ENCODE peak calls at places on chromosomes 1 and 21, in five cellular contexts. One of them, this sample, is unnamed.
A peak's percentile ranks its signal among the peaks of the same experiment; 100 is the strongest.

GRCh38 chr1:71252900-71253299 is 172.1 kb upstream of the ZRANB2 start:
- DNase-seq in adrenal gland: no peak
- DNase-seq in CD4-positive, CD25-positive, alpha-beta regulatory T cell: no peak
- DNase-seq in brain microvascular endothelial cell: no peak
- DNase-seq in heart right ventricle: no peak
- DNase-seq in this sample: no peak

GRCh38 chr1:113390871-113391642 is 742 bp downstream of the MAGI3 start:
- DNase-seq in adrenal gland: peak; percentile 40
- DNase-seq in CD4-positive, CD25-positive, alpha-beta regulatory T cell: peak; percentile 39
- DNase-seq in brain microvascular endothelial cell: no peak
- DNase-seq in heart right ventricle: peak; percentile 28
- DNase-seq in this sample: peak; percentile 78

GRCh38 chr1:193697105-193697762 is 510.8 kb upstream of the B3GALT2 start:
- DNase-seq in adrenal gland: peak; percentile 16
- DNase-seq in CD4-positive, CD25-positive, alpha-beta regulatory T cell: no peak
- DNase-seq in brain microvascular endothelial cell: no peak
- DNase-seq in heart right ventricle: no peak
- DNase-seq in this sample: no peak

GRCh38 chr1:54018635-54019034 is 649 bp upstream of the LDLRAD1 start:
- DNase-seq in adrenal gland: no peak
- DNase-seq in CD4-positive, CD25-positive, alpha-beta regulatory T cell: no peak
- DNase-seq in brain microvascular endothelial cell: no peak
- DNase-seq in heart right ventricle: no peak
- DNase-seq in this sample: no peak

GRCh38 chr1:15459771-15460719 is 3.5 kb downstream of the CELA2A start:
- DNase-seq in adrenal gland: no peak
- DNase-seq in CD4-positive, CD25-positive, alpha-beta regulatory T cell: no peak
- DNase-seq in brain microvascular endothelial cell: no peak
- DNase-seq in heart right ventricle: no peak
- DNase-seq in this sample: peak; percentile 27

GRCh38 chr1:112074711-112075110 is 85.2 kb upstream of the KCND3 start:
- DNase-seq in adrenal gland: no peak
- DNase-seq in CD4-positive, CD25-positive, alpha-beta regulatory T cell: no peak
- DNase-seq in brain microvascular endothelial cell: no peak
- DNase-seq in heart right ventricle: no peak
- DNase-seq in this sample: no peak

GRCh38 chr1:172811698-172812097 is 152.8 kb downstream of the FASLG start:
- DNase-seq in adrenal gland: no peak
- DNase-seq in CD4-positive, CD25-positive, alpha-beta regulatory T cell: no peak
- DNase-seq in brain microvascular endothelial cell: no peak
- DNase-seq in heart right ventricle: no peak
- DNase-seq in this sample: no peak

GRCh38 chr1:206912445-206913095 is 9.2 kb downstream of the FCMR start:
- DNase-seq in adrenal gland: peak; percentile 69
- DNase-seq in CD4-positive, CD25-positive, alpha-beta regulatory T cell: peak; percentile 69
- DNase-seq in brain microvascular endothelial cell: peak; percentile 79
- DNase-seq in heart right ventricle: peak; percentile 76
- DNase-seq in this sample: peak; percentile 83

GRCh38 chr1:107480548-107480947 is 339.7 kb downstream of the NTNG1 start:
- DNase-seq in adrenal gland: no peak
- DNase-seq in CD4-positive, CD25-positive, alpha-beta regulatory T cell: no peak
- DNase-seq in brain microvascular endothelial cell: no peak
- DNase-seq in heart right ventricle: no peak
- DNase-seq in this sample: no peak

GRCh38 chr1:31577515-31578191 is 1.3 kb downstream of the TINAGL1 start:
- DNase-seq in adrenal gland: no peak
- DNase-seq in CD4-positive, CD25-positive, alpha-beta regulatory T cell: no peak
- DNase-seq in brain microvascular endothelial cell: no peak
- DNase-seq in heart right ventricle: no peak
- DNase-seq in this sample: peak; percentile 67

GRCh38 chr1:64675718-64676345 is 69.0 kb upstream of the RAVER2 start:
- DNase-seq in adrenal gland: no peak
- DNase-seq in CD4-positive, CD25-positive, alpha-beta regulatory T cell: no peak
- DNase-seq in brain microvascular endothelial cell: no peak
- DNase-seq in heart right ventricle: no peak
- DNase-seq in this sample: peak; percentile 32

GRCh38 chr1:40932004-40932403 is 47.5 kb upstream of the CTPS1 start:
- DNase-seq in adrenal gland: no peak
- DNase-seq in CD4-positive, CD25-positive, alpha-beta regulatory T cell: no peak
- DNase-seq in brain microvascular endothelial cell: no peak
- DNase-seq in heart right ventricle: peak; percentile 12
- DNase-seq in this sample: no peak

GRCh38 chr1:63969461-63969893 is 195.7 kb downstream of the ROR1 start:
- DNase-seq in adrenal gland: no peak
- DNase-seq in CD4-positive, CD25-positive, alpha-beta regulatory T cell: no peak
- DNase-seq in brain microvascular endothelial cell: no peak
- DNase-seq in heart right ventricle: no peak
- DNase-seq in this sample: no peak

GRCh38 chr21:45934570-45934969 is 47.0 kb upstream of the COL6A1 start:
- DNase-seq in adrenal gland: no peak
- DNase-seq in CD4-positive, CD25-positive, alpha-beta regulatory T cell: no peak
- DNase-seq in brain microvascular endothelial cell: no peak
- DNase-seq in heart right ventricle: no peak
- DNase-seq in this sample: no peak

GRCh38 chr1:27635410-27636142 is 591 bp upstream of the FGR start:
- DNase-seq in adrenal gland: no peak
- DNase-seq in CD4-positive, CD25-positive, alpha-beta regulatory T cell: no peak
- DNase-seq in brain microvascular endothelial cell: no peak
- DNase-seq in heart right ventricle: no peak
- DNase-seq in this sample: no peak

GRCh38 chr1:68218485-68218884 is 13.8 kb downstream of the WLS start:
- DNase-seq in adrenal gland: no peak
- DNase-seq in CD4-positive, CD25-positive, alpha-beta regulatory T cell: no peak
- DNase-seq in brain microvascular endothelial cell: no peak
- DNase-seq in heart right ventricle: no peak
- DNase-seq in this sample: no peak

GRCh38 chr1:201000391-201000790 is 23.1 kb downstream of the KIF21B start:
- DNase-seq in adrenal gland: no peak
- DNase-seq in CD4-positive, CD25-positive, alpha-beta regulatory T cell: no peak
- DNase-seq in brain microvascular endothelial cell: no peak
- DNase-seq in heart right ventricle: no peak
- DNase-seq in this sample: no peak

GRCh38 chr1:183279835-183280234 is 93.8 kb downstream of the LAMC2 start:
- DNase-seq in adrenal gland: peak; percentile 62
- DNase-seq in CD4-positive, CD25-positive, alpha-beta regulatory T cell: no peak
- DNase-seq in brain microvascular endothelial cell: peak; percentile 87
- DNase-seq in heart right ventricle: no peak
- DNase-seq in this sample: no peak

GRCh38 chr1:80457409-80457808 is 1343.3 kb upstream of the ADGRL2 start:
- DNase-seq in adrenal gland: no peak
- DNase-seq in CD4-positive, CD25-positive, alpha-beta regulatory T cell: no peak
- DNase-seq in brain microvascular endothelial cell: no peak
- DNase-seq in heart right ventricle: no peak
- DNase-seq in this sample: no peak

GRCh38 chr21:40141621-40142020 is 274.4 kb downstream of the PCP4 start:
- DNase-seq in adrenal gland: no peak
- DNase-seq in CD4-positive, CD25-positive, alpha-beta regulatory T cell: no peak
- DNase-seq in brain microvascular endothelial cell: no peak
- DNase-seq in heart right ventricle: no peak
- DNase-seq in this sample: no peak

GRCh38 chr1:7070389-7071029 is 285.3 kb downstream of the CAMTA1 start:
- DNase-seq in adrenal gland: peak; percentile 64
- DNase-seq in CD4-positive, CD25-positive, alpha-beta regulatory T cell: peak; percentile 33
- DNase-seq in brain microvascular endothelial cell: peak; percentile 49
- DNase-seq in heart right ventricle: peak; percentile 66
- DNase-seq in this sample: peak; percentile 74

GRCh38 chr21:36207577-36208320 is 51.1 kb downstream of the DOP1B start:
- DNase-seq in adrenal gland: no peak
- DNase-seq in CD4-positive, CD25-positive, alpha-beta regulatory T cell: no peak
- DNase-seq in brain microvascular endothelial cell: peak; percentile 51
- DNase-seq in heart right ventricle: no peak
- DNase-seq in this sample: no peak

GRCh38 chr21:41759214-41759840 is 7.5 kb downstream of the RIPK4 start:
- DNase-seq in adrenal gland: no peak
- DNase-seq in CD4-positive, CD25-positive, alpha-beta regulatory T cell: no peak
- DNase-seq in brain microvascular endothelial cell: no peak
- DNase-seq in heart right ventricle: no peak
- DNase-seq in this sample: no peak
- H3K27me3 ChIP-seq in adrenal gland: peaks cover 31% of the 10 kb centered on the region
- H3K27me3 ChIP-seq in CD4-positive, CD25-positive, alpha-beta regulatory T cell: peaks cover 2% of the 10 kb centered on the region
- H3K27me3 ChIP-seq in brain microvascular endothelial cell: peaks cover 27% of the 10 kb centered on the region
- H3K27me3 ChIP-seq in heart right ventricle: peaks cover 54% of the 10 kb centered on the region
- H3K27me3 ChIP-seq in this sample: no peaks in the 10 kb centered on the region

GRCh38 chr1:168979303-168979702 is 127.2 kb upstream of the ATP1B1 start:
- DNase-seq in adrenal gland: no peak
- DNase-seq in CD4-positive, CD25-positive, alpha-beta regulatory T cell: no peak
- DNase-seq in brain microvascular endothelial cell: no peak
- DNase-seq in heart right ventricle: no peak
- DNase-seq in this sample: no peak

GRCh38 chr1:168980180-168980579 is 126.3 kb upstream of the ATP1B1 start:
- DNase-seq in adrenal gland: no peak
- DNase-seq in CD4-positive, CD25-positive, alpha-beta regulatory T cell: no peak
- DNase-seq in brain microvascular endothelial cell: no peak
- DNase-seq in heart right ventricle: no peak
- DNase-seq in this sample: no peak

GRCh38 chr1:168974117-168974516 is 132.4 kb upstream of the ATP1B1 start:
- DNase-seq in adrenal gland: no peak
- DNase-seq in CD4-positive, CD25-positive, alpha-beta regulatory T cell: no peak
- DNase-seq in brain microvascular endothelial cell: no peak
- DNase-seq in heart right ventricle: no peak
- DNase-seq in this sample: no peak

GRCh38 chr1:168974611-168975010 is 131.9 kb upstream of the ATP1B1 start:
- DNase-seq in adrenal gland: no peak
- DNase-seq in CD4-positive, CD25-positive, alpha-beta regulatory T cell: no peak
- DNase-seq in brain microvascular endothelial cell: no peak
- DNase-seq in heart right ventricle: no peak
- DNase-seq in this sample: no peak

GRCh38 chr1:168977618-168978017 is 128.9 kb upstream of the ATP1B1 start:
- DNase-seq in adrenal gland: no peak
- DNase-seq in CD4-positive, CD25-positive, alpha-beta regulatory T cell: no peak
- DNase-seq in brain microvascular endothelial cell: no peak
- DNase-seq in heart right ventricle: no peak
- DNase-seq in this sample: no peak
- H3K27me3 ChIP-seq in adrenal gland: no peaks in the 10 kb centered on the region
- H3K27me3 ChIP-seq in CD4-positive, CD25-positive, alpha-beta regulatory T cell: no peaks in the 10 kb centered on the region
- H3K27me3 ChIP-seq in brain microvascular endothelial cell: no peaks in the 10 kb centered on the region
- H3K27me3 ChIP-seq in heart right ventricle: no peaks in the 10 kb centered on the region
- H3K27me3 ChIP-seq in this sample: no peaks in the 10 kb centered on the region

GRCh38 chr1:157108448-157108847 is 8.8 kb upstream of the ETV3L start:
- DNase-seq in adrenal gland: no peak
- DNase-seq in CD4-positive, CD25-positive, alpha-beta regulatory T cell: no peak
- DNase-seq in brain microvascular endothelial cell: no peak
- DNase-seq in heart right ventricle: no peak
- DNase-seq in this sample: no peak
- H3K27me3 ChIP-seq in adrenal gland: peaks cover 21% of the 10 kb centered on the region
- H3K27me3 ChIP-seq in CD4-positive, CD25-positive, alpha-beta regulatory T cell: no peaks in the 10 kb centered on the region
- H3K27me3 ChIP-seq in brain microvascular endothelial cell: no peaks in the 10 kb centered on the region
- H3K27me3 ChIP-seq in heart right ventricle: peaks cover 73% of the 10 kb centered on the region
- H3K27me3 ChIP-seq in this sample: no peaks in the 10 kb centered on the region

GRCh38 chr21:44730028-44730395 is 18.6 kb upstream of the TSPEAR start:
- DNase-seq in adrenal gland: no peak
- DNase-seq in CD4-positive, CD25-positive, alpha-beta regulatory T cell: no peak
- DNase-seq in brain microvascular endothelial cell: no peak
- DNase-seq in heart right ventricle: no peak
- DNase-seq in this sample: no peak
- H3K27me3 ChIP-seq in adrenal gland: no peaks in the 10 kb centered on the region
- H3K27me3 ChIP-seq in CD4-positive, CD25-positive, alpha-beta regulatory T cell: no peaks in the 10 kb centered on the region
- H3K27me3 ChIP-seq in brain microvascular endothelial cell: peaks cover 8% of the 10 kb centered on the region
- H3K27me3 ChIP-seq in heart right ventricle: peaks cover 39% of the 10 kb centered on the region
- H3K27me3 ChIP-seq in this sample: peaks cover 1% of the 10 kb centered on the region

DNA sequence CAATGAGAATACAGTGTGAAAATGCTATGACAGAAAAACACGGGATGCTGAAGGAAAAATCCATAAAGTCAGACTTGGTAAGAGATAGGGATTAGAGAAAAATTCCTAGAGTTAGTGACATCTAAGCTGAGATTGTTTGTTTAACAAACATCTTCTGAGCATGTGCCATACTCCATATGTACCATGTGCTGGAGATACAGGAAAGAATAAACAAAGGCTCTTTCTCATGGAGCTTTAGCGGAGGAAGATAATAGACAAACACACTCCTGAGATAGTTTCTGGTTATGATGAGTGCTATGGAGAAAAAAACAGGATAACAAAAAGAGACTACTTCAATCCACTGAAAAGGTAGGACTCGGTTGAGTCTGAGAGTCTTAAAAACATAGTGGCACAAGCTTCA is 22.0 kb upstream of the AIM2 start:
- DNase-seq in adrenal gland: no peak
- DNase-seq in CD4-positive, CD25-positive, alpha-beta regulatory T cell: no peak
- DNase-seq in brain microvascular endothelial cell: no peak
- DNase-seq in heart right ventricle: no peak
- DNase-seq in this sample: no peak
- H3K27me3 ChIP-seq in adrenal gland: no peaks in the 10 kb centered on the region
- H3K27me3 ChIP-seq in CD4-positive, CD25-positive, alpha-beta regulatory T cell: peaks cover 3% of the 10 kb centered on the region
- H3K27me3 ChIP-seq in brain microvascular endothelial cell: no peaks in the 10 kb centered on the region
- H3K27me3 ChIP-seq in heart right ventricle: peaks cover 8% of the 10 kb centered on the region
- H3K27me3 ChIP-seq in this sample: no peaks in the 10 kb centered on the region

DNA sequence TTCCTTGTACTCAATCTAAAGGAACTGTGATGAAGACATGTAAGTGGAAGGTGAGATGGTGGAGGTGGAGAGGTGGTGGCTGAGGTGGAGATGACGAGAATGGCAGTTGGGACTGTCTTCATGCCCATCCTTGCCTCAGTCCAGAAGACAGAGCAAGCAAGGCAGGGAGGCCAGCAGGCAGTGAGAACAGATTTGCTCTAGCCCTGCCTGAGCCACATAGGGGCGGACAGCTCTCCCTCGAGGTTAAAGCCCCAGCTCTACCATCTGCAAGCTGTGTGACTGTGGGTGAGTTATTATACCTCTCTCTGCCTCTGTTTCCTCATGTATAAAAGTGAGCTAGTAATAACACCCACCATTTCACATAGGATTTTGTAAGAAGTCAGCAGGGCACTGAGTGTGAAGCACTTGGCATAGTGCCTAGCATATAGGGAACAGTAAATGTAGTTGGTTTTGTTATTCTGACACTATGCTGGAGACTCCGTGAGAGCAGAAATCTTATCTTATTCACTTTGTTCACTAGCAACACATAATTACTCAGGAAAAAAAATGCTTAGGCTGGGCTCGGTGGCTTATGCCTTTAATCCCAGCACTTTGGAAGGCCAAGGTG is 4.8 kb upstream of the FAM110D start:
- DNase-seq in adrenal gland: no peak
- DNase-seq in CD4-positive, CD25-positive, alpha-beta regulatory T cell: no peak
- DNase-seq in brain microvascular endothelial cell: no peak
- DNase-seq in heart right ventricle: no peak
- DNase-seq in this sample: no peak
- H3K27me3 ChIP-seq in adrenal gland: peaks cover 21% of the 10 kb centered on the region
- H3K27me3 ChIP-seq in CD4-positive, CD25-positive, alpha-beta regulatory T cell: peaks cover 8% of the 10 kb centered on the region
- H3K27me3 ChIP-seq in brain microvascular endothelial cell: peaks cover 13% of the 10 kb centered on the region
- H3K27me3 ChIP-seq in heart right ventricle: no peaks in the 10 kb centered on the region
- H3K27me3 ChIP-seq in this sample: no peaks in the 10 kb centered on the region

GRCh38 chr1:39684313-39684664 is 6.9 kb downstream of the HPCAL4 start:
- DNase-seq in adrenal gland: no peak
- DNase-seq in CD4-positive, CD25-positive, alpha-beta regulatory T cell: no peak
- DNase-seq in brain microvascular endothelial cell: no peak
- DNase-seq in heart right ventricle: no peak
- DNase-seq in this sample: no peak
- H3K27me3 ChIP-seq in adrenal gland: peaks cover 30% of the 10 kb centered on the region
- H3K27me3 ChIP-seq in CD4-positive, CD25-positive, alpha-beta regulatory T cell: no peaks in the 10 kb centered on the region
- H3K27me3 ChIP-seq in brain microvascular endothelial cell: peaks cover 65% of the 10 kb centered on the region
- H3K27me3 ChIP-seq in heart right ventricle: peaks cover 52% of the 10 kb centered on the region
- H3K27me3 ChIP-seq in this sample: peaks cover 14% of the 10 kb centered on the region

GRCh38 chr1:205330161-205330560 is 8.6 kb upstream of the NUAK2 start:
- DNase-seq in adrenal gland: no peak
- DNase-seq in CD4-positive, CD25-positive, alpha-beta regulatory T cell: no peak
- DNase-seq in brain microvascular endothelial cell: no peak
- DNase-seq in heart right ventricle: no peak
- DNase-seq in this sample: no peak
- H3K27me3 ChIP-seq in adrenal gland: no peaks in the 10 kb centered on the region
- H3K27me3 ChIP-seq in CD4-positive, CD25-positive, alpha-beta regulatory T cell: no peaks in the 10 kb centered on the region
- H3K27me3 ChIP-seq in brain microvascular endothelial cell: peaks cover 6% of the 10 kb centered on the region
- H3K27me3 ChIP-seq in heart right ventricle: peaks cover 22% of the 10 kb centered on the region
- H3K27me3 ChIP-seq in this sample: no peaks in the 10 kb centered on the region